ENCODE peak calls at places on chromosomes 2 and 18, in six cellular contexts. Y, N, B, A, K and H are unnamed samples.

GRCh38 chr18:48781041-48781989 is 169.4 kb downstream of the SMAD7 start:
- DNase-seq in Y (no peak), N (peak; percentile 92), B (no peak), A (no peak), K (no peak), H (no peak)

GRCh38 chr2:27312152-27312551 is 3.9 kb upstream of the UCN start:
- DNase-seq in Y (no peak), N (no peak), B (no peak), A (no peak), K (no peak), H (no peak)

GRCh38 chr18:51666717-51667320 is 469.3 kb upstream of the MEX3C start:
- DNase-seq in Y (no peak), N (no peak), B (no peak), A (peak; percentile 10), K (no peak), H (no peak)

GRCh38 chr18:63457987-63458386 is 18.8 kb upstream of the SERPINB5 start:
- DNase-seq in Y (no peak), N (no peak), B (no peak), A (no peak), K (no peak), H (no peak)

GRCh38 chr2:122805346-122805745 is 1049.9 kb downstream of the TSN start:
- DNase-seq in Y (no peak), N (no peak), B (no peak), A (no peak), K (peak; percentile 54), H (no peak)

GRCh38 chr2:72533767-72534166 is 292.1 kb downstream of the EXOC6B start:
- DNase-seq in Y (no peak), N (no peak), B (no peak), A (peak; percentile 67), K (peak; percentile 71), H (no peak)

GRCh38 chr2:237961637-237962036 is 5.2 kb upstream of the UBE2F start:
- DNase-seq in Y (no peak), N (no peak), B (no peak), A (no peak), K (no peak), H (no peak)

GRCh38 chr2:178700922-178701342 is 106.3 kb downstream of the TTN start:
- DNase-seq in Y (no peak), N (no peak), B (no peak), A (peak; percentile 9), K (peak; percentile 64), H (no peak)

GRCh38 chr18:3690682-3691066 is 240.7 kb downstream of the TGIF1 start:
- DNase-seq in Y (no peak), N (no peak), B (no peak), A (no peak), K (no peak), H (no peak)

GRCh38 chr2:119028327-119029174 is 86.6 kb downstream of the MARCO start:
- DNase-seq in Y (no peak), N (no peak), B (no peak), A (peak; percentile 35), K (peak; percentile 55), H (peak; percentile 67)

GRCh38 chr2:144759746-144760145 is 239.8 kb upstream of the ZEB2 start:
- DNase-seq in Y (no peak), N (no peak), B (no peak), A (peak; percentile 19), K (no peak), H (no peak)